ENCODE peak calls at places on chromosome 19, in six cellular contexts. X is testis; B is CD8-positive, alpha-beta memory T cell; Q is uterus; F is sigmoid colon; Y is right lobe of liver. V is an unnamed sample.

GRCh38 chr19:10206226-10206873 is 11.6 kb upstream of the DNMT1 start:
- DNase-seq in F (no peak), Y (no peak), X (no peak), Q (no peak), B (no peak), V (no peak)

GRCh38 chr19:48959341-48960239 is 4.9 kb downstream of the BAX start:
- DNase-seq in Y (no peak), B (peak; percentile 29), Q (no peak), X (no peak), F (no peak), V (no peak)

GRCh38 chr19:18768046-18768771 is 22.9 kb downstream of the COMP start:
- DNase-seq in Y (no peak), F (no peak), X (peak; percentile 60), Q (no peak), B (no peak), V (no peak)

GRCh38 chr19:36081385-36081784 is 26.7 kb downstream of the WDR62 start:
- DNase-seq in Q (no peak), X (no peak), Y (no peak), F (no peak), B (no peak), V (no peak)

GRCh38 chr19:10885241-10886169 is 14.2 kb downstream of the CARM1 start:
- DNase-seq in Q (no peak), F (no peak), B (no peak), X (no peak), Y (no peak), V (no peak)

GRCh38 chr19:11480081-11480926 is 542 bp downstream of the ELAVL3 start:
- DNase-seq in F (no peak), X (no peak), B (no peak), Y (no peak), Q (no peak), V (no peak)

GRCh38 chr19:19140476-19140875 is 2.2 kb upstream of the TMEM161A start:
- DNase-seq in X (no peak), B (no peak), Q (no peak), F (no peak), Y (no peak), V (no peak)

GRCh38 chr19:28500319-28500718 is 712.6 kb downstream of the UQCRFS1 start:
- DNase-seq in B (no peak), X (no peak), Q (no peak), Y (no peak), F (no peak), V (no peak)

GRCh38 chr19:57947088-57947418 is 453 bp downstream of the ZNF256 start:
- DNase-seq in X (no peak), Q (no peak), B (no peak), F (no peak), Y (no peak), V (no peak)

GRCh38 chr19:30694156-30694555 is 322.0 kb downstream of the ZNF536 start:
- DNase-seq in B (no peak), X (no peak), F (peak; percentile 47), Q (no peak), Y (no peak), V (no peak)

GRCh38 chr19:32309711-32310390 is 35.6 kb upstream of the ZNF507 start:
- DNase-seq in Q (no peak), F (no peak), X (no peak), Y (no peak), B (no peak), V (no peak)

GRCh38 chr19:11963566-11964355 is 1.1 kb upstream of the ZNF763 start:
- DNase-seq in X (peak; percentile 89), B (peak; percentile 73), Y (peak; percentile 73), F (peak; percentile 90), Q (peak; percentile 75), V (peak; percentile 91)

DNA sequence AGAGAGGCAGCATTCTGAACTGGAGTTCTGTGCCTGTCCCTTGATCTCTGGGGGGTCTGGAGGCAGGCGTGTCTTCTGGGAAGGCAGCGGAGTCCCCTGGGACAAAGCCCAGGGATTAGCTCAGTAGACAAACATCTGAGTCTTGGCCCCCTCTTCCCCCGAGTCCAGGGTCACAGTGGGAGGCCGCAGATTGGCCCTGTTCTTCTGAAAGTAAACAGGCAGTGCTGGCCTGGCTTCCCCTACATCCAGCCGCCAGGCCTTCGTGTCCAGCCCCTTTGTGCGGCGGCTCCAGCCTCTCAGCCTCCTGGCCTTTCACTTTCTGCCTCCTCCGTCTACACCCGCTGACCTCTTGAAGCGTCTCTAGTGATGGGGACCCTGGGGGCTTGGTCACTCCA is 989 bp downstream of the NFILZ start:
- DNase-seq in X (no peak), F (no peak), B (no peak), Y (peak; percentile 89), Q (no peak), V (peak; percentile 54)
- H3K27ac ChIP-seq in X (no peak overlapping the region), F (no peak overlapping the region), B (no peak overlapping the region), Y (peak overlapping the region; percentile 70), Q (peak overlapping the region; percentile 77), V (no peak overlapping the region)

GRCh38 chr19:46197314-46198070 is 32.0 kb upstream of the IGFL1 start:
- DNase-seq in X (no peak), F (no peak), Q (no peak), Y (no peak), B (no peak), V (no peak)

GRCh38 chr19:46192990-46193650 is 36.4 kb upstream of the IGFL1 start:
- DNase-seq in B (no peak), Y (peak; percentile 78), Q (no peak), X (no peak), F (no peak), V (peak; percentile 63)

GRCh38 chr19:46193678-46194077 is 35.9 kb upstream of the IGFL1 start:
- DNase-seq in Q (no peak), B (no peak), F (no peak), Y (no peak), X (no peak), V (no peak)

GRCh38 chr19:46196410-46197124 is 33.0 kb upstream of the IGFL1 start:
- DNase-seq in B (no peak), X (no peak), Y (no peak), Q (no peak), F (no peak), V (no peak)

DNA sequence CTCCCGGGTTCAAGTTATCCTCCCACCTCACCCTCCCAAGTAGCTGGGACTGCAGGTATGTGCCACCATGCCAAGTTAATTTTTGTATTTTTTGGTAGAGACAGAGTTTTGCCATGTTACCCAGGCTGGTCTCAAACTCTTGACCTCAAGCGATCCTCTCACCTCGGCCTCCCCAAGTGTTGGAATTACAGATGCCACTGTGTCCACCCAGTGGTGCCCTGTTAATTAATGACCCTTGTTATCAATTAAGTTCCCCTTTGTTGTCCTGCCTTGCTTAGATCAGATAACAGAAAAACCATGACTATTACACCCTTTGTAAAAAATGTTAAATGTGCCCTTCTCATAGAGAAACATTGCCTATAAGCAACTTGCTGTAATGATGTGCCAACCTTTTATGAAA is 34.4 kb upstream of the IGFL1 start:
- DNase-seq in F (no peak), Y (no peak), X (no peak), B (no peak), Q (no peak), V (no peak)
- H3K27ac ChIP-seq in F (no peak overlapping the region), Y (no peak overlapping the region), X (no peak overlapping the region), B (no peak overlapping the region), Q (no peak overlapping the region), V (no peak overlapping the region)

GRCh38 chr19:7930765-7931164 is 4.8 kb upstream of the CTXN1 start:
- DNase-seq in Y (no peak), X (no peak), F (no peak), B (no peak), Q (no peak), V (no peak)
- H3K27ac ChIP-seq in Y (no peak overlapping the region), X (no peak overlapping the region), F (peak overlapping the region; percentile 94), B (no peak overlapping the region), Q (peak overlapping the region; percentile 99), V (peak overlapping the region; percentile 14)

GRCh38 chr19:34493038-34493648 is 11.6 kb downstream of the WTIP start:
- DNase-seq in Y (peak; percentile 42), X (peak; percentile 44), Q (no peak), B (no peak), F (no peak), V (no peak)

GRCh38 chr19:34495416-34495815 is 13.9 kb downstream of the WTIP start:
- DNase-seq in B (no peak), F (peak; percentile 41), Q (no peak), X (no peak), Y (peak; percentile 39), V (no peak)

GRCh38 chr19:34493649-34494044 is 12.1 kb downstream of the WTIP start:
- DNase-seq in X (no peak), Q (no peak), F (no peak), Y (peak; percentile 20), B (no peak), V (no peak)

GRCh38 chr19:34497112-34497805 is 15.7 kb downstream of the WTIP start:
- DNase-seq in B (no peak), X (no peak), F (peak; percentile 50), Y (no peak), Q (no peak), V (no peak)

GRCh38 chr19:34494601-34495000 is 13.0 kb downstream of the WTIP start:
- DNase-seq in Y (no peak), F (no peak), Q (no peak), B (no peak), X (no peak), V (no peak)
- H3K27ac ChIP-seq in Y (no peak overlapping the region), F (no peak overlapping the region), Q (no peak overlapping the region), B (no peak overlapping the region), X (no peak overlapping the region), V (no peak overlapping the region)

GRCh38 chr19:5149508-5149907 is 180.6 kb downstream of the KDM4B start:
- DNase-seq in Q (peak; percentile 11), Y (peak; percentile 51), F (no peak), X (no peak), B (no peak), V (no peak)
- H3K27ac ChIP-seq in Q (no peak overlapping the region), Y (no peak overlapping the region), F (no peak overlapping the region), X (no peak overlapping the region), B (no peak overlapping the region), V (no peak overlapping the region)

GRCh38 chr19:39531834-39532232 is 819 bp downstream of the EID2B start:
- DNase-seq in X (no peak), F (peak; percentile 55), Q (no peak), B (no peak), Y (no peak), V (no peak)
- H3K27ac ChIP-seq in X (peak overlapping the region; percentile 92), F (peak overlapping the region; percentile 86), Q (peak overlapping the region; percentile 82), B (peak overlapping the region; percentile 73), Y (peak overlapping the region; percentile 58), V (peak overlapping the region; percentile 71)

GRCh38 chr19:15551183-15552004 is 43.1 kb downstream of the CYP4F22 start:
- DNase-seq in Y (no peak), X (peak; percentile 60), F (no peak), B (peak; percentile 82), Q (peak; percentile 22), V (no peak)
- H3K27ac ChIP-seq in Y (no peak overlapping the region), X (no peak overlapping the region), F (no peak overlapping the region), B (peak overlapping the region; percentile 17), Q (no peak overlapping the region), V (no peak overlapping the region)